ENCODE peak calls at places on chromosome 4, in seven cellular contexts. Y is mesenchymal stem cell, B is neuronal stem cell, P is H9, A is trophoblast cell, Q is IMR-90, W is H1. M is an unnamed sample.

GRCh38 chr4:107897823-107898222 is 33.5 kb upstream of the CYP2U1 start:
- DNase-seq in Y (no peak), B (no peak), P (no peak), A (no peak), Q (no peak), W (no peak), M (no peak)

GRCh38 chr4:1065732-1066131 is 47.6 kb downstream of the RNF212 start:
- DNase-seq in Y (no peak), B (no peak), P (no peak), A (no peak), Q (no peak), W (no peak), M (no peak)

GRCh38 chr4:80730158-80730557 is 300.4 kb upstream of the BMP3 start:
- DNase-seq in Y (no peak), B (no peak), P (no peak), A (no peak), Q (no peak), W (no peak), M (no peak)

GRCh38 chr4:108683479-108683878 is 33.1 kb downstream of the OSTC start:
- DNase-seq in Y (peak; percentile 50), B (no peak), P (no peak), A (no peak), Q (peak; percentile 41), W (no peak), M (peak; percentile 50)

GRCh38 chr4:140472156-140472555 is 25.9 kb downstream of the MGAT4D start:
- DNase-seq in Y (no peak), B (no peak), P (no peak), A (no peak), Q (no peak), W (no peak), M (no peak)

GRCh38 chr4:74716436-74716765 is 77.9 kb downstream of the BTC start:
- DNase-seq in Y (no peak), B (no peak), P (no peak), A (no peak), Q (no peak), W (no peak), M (no peak)

GRCh38 chr4:91058345-91058744 is 931.2 kb downstream of the CCSER1 start:
- DNase-seq in Y (peak; percentile 17), B (no peak), P (no peak), A (no peak), Q (peak; percentile 0), W (no peak), M (no peak)

GRCh38 chr4:53622739-53623151 is 31.5 kb upstream of the LNX1 start:
- DNase-seq in Y (peak; percentile 87), B (no peak), P (no peak), A (peak; percentile 80), Q (peak; percentile 89), W (no peak), M (no peak)

GRCh38 chr4:125317526-125317880 is 2.7 kb downstream of the FAT4 start:
- DNase-seq in Y (peak; percentile 63), B (peak; percentile 37), P (peak; percentile 72), A (no peak), Q (peak; percentile 54), W (no peak), M (peak; percentile 71)

GRCh38 chr4:41256131-41256739 is 493 bp upstream of the UCHL1 start:
- DNase-seq in Y (peak; percentile 67), B (peak; percentile 31), P (no peak), A (no peak), Q (peak; percentile 74), W (no peak), M (peak; percentile 82)

GRCh38 chr4:39452153-39452859 is 6.4 kb downstream of the RPL9 start:
- DNase-seq in Y (no peak), B (no peak), P (no peak), A (no peak), Q (no peak), W (no peak), M (no peak)

GRCh38 chr4:186820371-186820990 is 96.8 kb upstream of the FAT1 start:
- DNase-seq in Y (peak; percentile 41), B (no peak), P (no peak), A (no peak), Q (peak; percentile 61), W (no peak), M (no peak)

GRCh38 chr4:121050251-121050650 is 22.1 kb downstream of the NDNF start:
- DNase-seq in Y (no peak), B (no peak), P (no peak), A (no peak), Q (no peak), W (no peak), M (no peak)
- H3K4ac ChIP-seq in Y (no peak overlapping the region), B (no peak overlapping the region), P (no peak overlapping the region), A (no peak overlapping the region), Q (no peak overlapping the region), W (no peak overlapping the region), M (no peak overlapping the region)

GRCh38 chr4:3121596-3121995 is 47.1 kb downstream of the HTT start:
- DNase-seq in Y (no peak), B (no peak), P (no peak), A (no peak), Q (no peak), W (no peak), M (no peak)

GRCh38 chr4:3115637-3116300 is 41.3 kb downstream of the HTT start:
- DNase-seq in Y (peak; percentile 78), B (no peak), P (no peak), A (peak; percentile 60), Q (peak; percentile 81), W (no peak), M (no peak)

GRCh38 chr4:3116955-3117354 is 42.5 kb downstream of the HTT start:
- DNase-seq in Y (no peak), B (no peak), P (no peak), A (no peak), Q (no peak), W (no peak), M (no peak)

GRCh38 chr4:3121110-3121509 is 46.6 kb downstream of the HTT start:
- DNase-seq in Y (no peak), B (no peak), P (no peak), A (no peak), Q (no peak), W (no peak), M (no peak)

DNA sequence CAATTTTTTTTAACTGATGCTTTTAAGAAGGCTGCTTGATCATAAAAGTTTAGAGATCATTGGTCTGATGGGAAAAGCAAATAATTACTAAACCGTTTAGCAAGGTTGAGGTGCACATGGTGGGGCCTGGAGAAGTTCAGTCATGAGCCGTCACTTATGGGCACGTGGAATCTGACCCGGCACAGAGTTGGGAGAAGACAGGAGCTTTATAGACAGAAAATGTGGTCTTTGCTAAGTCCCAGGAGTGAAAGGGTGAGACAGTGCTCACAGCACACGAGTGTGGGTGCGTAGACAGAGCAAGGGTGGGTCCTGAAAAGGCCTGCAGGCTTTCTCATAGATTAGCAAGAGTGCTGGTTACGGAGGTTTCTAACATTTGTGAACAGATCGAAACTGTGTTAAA is 43.8 kb downstream of the HTT start:
- DNase-seq in Y (no peak), B (no peak), P (no peak), A (no peak), Q (no peak), W (no peak), M (no peak)
- H2BK120ac ChIP-seq in Y (peak overlapping the region; percentile 76), B (no peak overlapping the region), P (no peak overlapping the region), A (no peak overlapping the region), Q (no peak overlapping the region), W (no peak overlapping the region), M (no peak overlapping the region)

DNA sequence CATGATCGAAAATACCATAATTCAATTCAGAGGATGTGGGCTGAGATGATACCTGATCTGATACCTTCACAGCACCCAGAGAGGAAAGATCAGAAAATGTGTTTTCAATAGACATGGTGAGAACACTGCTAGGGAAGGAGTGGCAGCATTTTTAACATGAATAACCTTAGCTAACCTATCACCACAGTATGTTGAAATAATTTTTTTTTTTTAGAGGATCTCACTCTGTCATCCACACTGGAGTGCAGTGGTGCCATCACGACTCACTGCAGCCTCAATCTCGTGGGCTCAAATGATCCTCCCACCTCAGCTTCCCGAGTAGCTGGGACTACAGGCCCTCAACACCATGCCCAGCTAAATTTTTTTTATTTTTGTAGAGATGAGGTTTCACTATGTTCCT is 90.5 kb upstream of the RAPGEF2 start:
- DNase-seq in Y (peak; percentile 42), B (no peak), P (no peak), A (peak; percentile 22), Q (peak; percentile 56), W (no peak), M (no peak)
- H3K4ac ChIP-seq in Y (no peak overlapping the region), B (no peak overlapping the region), P (no peak overlapping the region), A (no peak overlapping the region), Q (no peak overlapping the region), W (no peak overlapping the region), M (no peak overlapping the region)

DNA sequence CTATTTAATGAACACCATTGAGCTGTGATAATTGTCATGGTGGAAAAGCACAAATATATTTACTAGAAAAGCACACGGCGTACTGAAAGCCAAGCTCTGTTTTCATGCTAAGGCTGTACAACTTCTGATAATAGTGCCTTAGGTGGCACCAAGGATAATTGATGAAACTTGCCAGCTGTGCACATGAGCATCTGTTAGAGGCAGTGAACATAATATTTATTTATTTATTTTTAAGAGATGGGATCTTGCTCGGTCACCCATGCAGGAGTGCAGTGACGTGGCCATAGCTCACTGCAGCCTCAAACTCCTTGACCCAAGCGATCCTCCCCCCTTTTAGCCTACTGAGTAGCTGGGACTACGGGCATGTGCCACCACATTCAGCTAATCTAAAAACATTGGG is 158.0 kb downstream of the CEP135 start:
- DNase-seq in Y (no peak), B (no peak), P (no peak), A (no peak), Q (no peak), W (no peak), M (no peak)
- H2BK120ac ChIP-seq in Y (no peak overlapping the region), B (no peak overlapping the region), P (no peak overlapping the region), A (no peak overlapping the region), Q (no peak overlapping the region), W (no peak overlapping the region), M (no peak overlapping the region)

GRCh38 chr4:95183656-95184408 is 364.9 kb downstream of the UNC5C start:
- DNase-seq in Y (no peak), B (no peak), P (no peak), A (no peak), Q (no peak), W (no peak), M (no peak)
- H3K4ac ChIP-seq in Y (no peak overlapping the region), B (no peak overlapping the region), P (no peak overlapping the region), A (no peak overlapping the region), Q (no peak overlapping the region), W (no peak overlapping the region), M (no peak overlapping the region)

M was measured in mesendoderm.